ENCODE peak calls at places on chromosomes 4 and X, in four cellular contexts. T, B, S and H are unnamed samples. For H3K27me3, the result is how much of the 10 kb centered on the place peaks cover.

GRCh38 chr4:135724426-135724825 is 1522.8 kb upstream of the PABPC4L start:
- DNase-seq in B (no peak), S (peak), T (no peak), H (no peak)

GRCh38 chr4:70722199-70722791 is 531 bp downstream of the RUFY3 start:
- DNase-seq in T (no peak), S (peak), B (no peak), H (no peak)

GRCh38 chr4:82948647-82949204 is 48.2 kb downstream of the THAP9 start:
- DNase-seq in T (no peak), B (no peak), S (peak), H (no peak)

GRCh38 chrX:66200050-66200664 is 36.1 kb downstream of the HEPH start:
- DNase-seq in B (no peak), T (no peak), S (no peak), H (no peak)

GRCh38 chrX:130788786-130789581 is 114.0 kb downstream of the ENOX2 start:
- DNase-seq in B (no peak), S (no peak), T (no peak), H (no peak)

GRCh38 chr4:161642708-161643107 is 521.1 kb downstream of the FSTL5 start:
- DNase-seq in S (peak), B (no peak), T (no peak), H (no peak)

GRCh38 chr4:158599150-158599549 is 72.5 kb downstream of the C4orf46 start:
- DNase-seq in S (no peak), B (no peak), T (no peak), H (no peak)

GRCh38 chr4:75953509-75953908 is 12.7 kb upstream of the NAAA start:
- DNase-seq in S (no peak), B (no peak), T (no peak), H (no peak)

GRCh38 chrX:38050806-38051205 is 44.5 kb downstream of the SYTL5 start:
- DNase-seq in S (no peak), B (no peak), T (no peak), H (no peak)

GRCh38 chr4:3320361-3321023 is 27.7 kb downstream of the RGS12 start:
- DNase-seq in S (no peak), B (peak), T (no peak), H (no peak)

GRCh38 chrX:50067435-50068292 is 133.1 kb downstream of the AKAP4 start:
- DNase-seq in S (peak), B (no peak), T (no peak), H (no peak)

GRCh38 chr4:25065451-25065850 is 34.7 kb upstream of the LGI2 start:
- DNase-seq in T (no peak), B (no peak), S (no peak), H (no peak)

GRCh38 chrX:115472131-115472530 is 88.8 kb upstream of the PLS3 start:
- DNase-seq in S (no peak), T (no peak), B (no peak), H (no peak)

DNA sequence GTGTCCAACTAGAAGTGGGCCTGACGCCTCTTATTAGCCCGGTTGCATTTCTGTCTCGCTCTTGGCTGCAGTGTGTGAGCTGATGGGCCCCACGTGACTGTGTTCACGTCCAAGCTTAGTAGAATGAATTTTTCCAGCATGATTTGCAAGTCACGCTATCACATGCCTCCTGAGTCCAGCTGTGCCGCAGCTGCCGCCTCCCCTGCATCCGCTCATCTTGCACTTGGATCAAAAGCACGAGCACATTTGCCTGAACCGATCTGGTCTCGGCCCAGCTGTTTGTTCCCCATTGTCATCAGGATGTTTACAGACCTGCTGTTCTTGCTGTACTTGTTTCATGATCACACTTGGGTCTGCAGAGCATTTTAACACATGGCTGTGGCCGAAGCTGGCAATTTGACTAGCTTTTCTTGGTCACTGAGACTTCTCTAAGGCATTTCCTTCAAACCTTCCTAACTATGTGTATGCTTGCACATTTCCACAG is 126.5 kb downstream of the KIT start:
- DNase-seq in B (peak), T (peak), S (peak), H (no peak)
- H3K4me3 ChIP-seq in B (no peak), T (peak), S (no peak), H (no peak)

GRCh38 chrX:40086569-40087335 is 11.0 kb downstream of the BCOR start:
- DNase-seq in T (no peak), S (peak), B (no peak), H (no peak)
- H3K27me3 ChIP-seq in T (under half), S (under half), B (under half), H (under half)

DNA sequence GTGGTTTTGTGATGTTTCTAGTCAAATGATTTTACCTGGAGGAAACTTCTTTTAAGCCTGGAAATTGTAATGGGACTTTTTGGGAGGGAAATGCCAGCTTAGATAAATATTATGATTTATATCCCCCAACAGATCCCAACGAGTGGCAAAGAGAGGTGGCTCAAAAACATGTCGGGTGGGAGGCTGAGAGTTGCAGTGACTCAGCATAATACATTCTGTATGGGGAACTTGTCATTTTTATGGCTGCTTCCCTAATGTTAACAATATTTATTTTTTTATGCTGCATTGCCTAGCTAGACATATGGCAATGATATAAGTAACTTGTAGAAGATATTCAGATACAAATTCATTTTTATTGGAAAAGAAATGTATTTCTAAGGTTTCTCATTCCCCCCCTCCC is 219.0 kb downstream of the ARHGAP10 start:
- DNase-seq in T (no peak), B (no peak), S (no peak), H (no peak)
- H3K4me3 ChIP-seq in T (no peak), B (no peak), S (no peak), H (no peak)

GRCh38 chrX:25196221-25196620 is 180.5 kb upstream of the ARX start:
- DNase-seq in B (no peak), T (no peak), S (no peak), H (no peak)
- H3K27me3 ChIP-seq in B (under half), T (under half), S (under half), H (under half)

DNA sequence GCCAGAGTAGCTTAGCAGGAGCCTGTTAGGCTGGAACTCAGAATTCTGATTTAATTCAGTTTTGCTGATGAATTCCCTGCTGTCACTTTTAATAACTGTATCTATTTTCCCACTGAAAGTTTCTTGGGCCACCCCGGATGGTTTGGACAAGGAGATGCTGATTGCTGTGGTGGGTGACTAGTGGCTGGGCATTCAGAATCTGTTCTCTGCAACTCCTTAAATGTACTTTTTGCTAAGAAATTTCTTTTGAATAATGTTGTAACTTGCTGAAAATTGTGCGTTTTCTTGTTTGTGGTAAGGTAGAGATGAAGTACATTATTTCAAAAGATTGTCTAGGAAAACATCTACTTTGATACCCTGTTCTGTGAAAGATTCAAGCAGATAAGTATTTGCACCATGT is 2.4 kb downstream of the TLL1 start:
- DNase-seq in S (no peak), B (no peak), T (no peak), H (no peak)
- H3K4me3 ChIP-seq in S (no peak), B (no peak), T (no peak), H (peak)